ENCODE peak calls at places on chromosomes 3 and 15, in seven cellular contexts. B, U, N, W, M, R and D are unnamed samples.

GRCh38 chr15:74443100-74443909 is 9.5 kb upstream of the SEMA7A start:
- ATAC-seq in W (no peak), R (no peak), M (no peak), B (no peak), U (no peak), N (no peak), D (no peak)

GRCh38 chr3:186342197-186342596 is 19.8 kb downstream of the DGKG start:
- ATAC-seq in B (no peak), N (peak; percentile 69), W (no peak), U (no peak), M (no peak), R (peak; percentile 67), D (no peak)

GRCh38 chr3:101833446-101833974 is 15.8 kb upstream of the NFKBIZ start:
- ATAC-seq in W (no peak), U (no peak), M (no peak), R (no peak), B (no peak), N (no peak), D (no peak)

GRCh38 chr3:52019352-52020080 is 23.8 kb upstream of the RPL29 start:
- ATAC-seq in W (no peak), M (no peak), U (no peak), R (no peak), B (peak; percentile 72), N (no peak), D (no peak)

GRCh38 chr3:66479532-66479947 is 21.3 kb downstream of the LRIG1 start:
- ATAC-seq in W (peak; percentile 31), M (no peak), U (peak; percentile 17), N (no peak), R (no peak), B (no peak), D (no peak)

GRCh38 chr15:60964527-60964926 is 264.6 kb downstream of the RORA start:
- ATAC-seq in M (no peak), W (no peak), N (no peak), R (no peak), B (peak; percentile 97), U (no peak), D (peak; percentile 37)

GRCh38 chr3:133699903-133700302 is 38.2 kb upstream of the TOPBP1 start:
- ATAC-seq in B (no peak), R (no peak), N (no peak), U (no peak), M (no peak), W (no peak), D (no peak)

GRCh38 chr3:122773856-122774535 is 19.6 kb downstream of the HSPBAP1 start:
- ATAC-seq in B (no peak), W (no peak), N (no peak), U (no peak), M (no peak), R (peak; percentile 40), D (no peak)

GRCh38 chr3:59469948-59470723 is 420.3 kb upstream of the CFAP20DC start:
- ATAC-seq in N (no peak), W (peak; percentile 82), R (no peak), B (no peak), U (peak; percentile 53), M (no peak), D (no peak)

GRCh38 chr15:76293361-76293760 is 17.9 kb downstream of the ETFA start:
- ATAC-seq in N (no peak), M (no peak), W (peak; percentile 46), U (peak; percentile 78), B (no peak), R (no peak), D (no peak)

GRCh38 chr15:29728418-29728817 is 93.8 kb downstream of the TJP1 start:
- ATAC-seq in N (no peak), M (no peak), W (no peak), R (no peak), B (no peak), U (no peak), D (peak; percentile 33)

GRCh38 chr15:44468713-44469385 is 41.4 kb downstream of the CTDSPL2 start:
- ATAC-seq in N (no peak), U (peak; percentile 90), W (peak; percentile 99), B (no peak), M (peak; percentile 38), R (peak; percentile 32), D (peak; percentile 66)

GRCh38 chr3:108123326-108123725 is 32.5 kb upstream of the CD47 start:
- ATAC-seq in B (no peak), R (no peak), U (no peak), M (no peak), W (no peak), N (no peak), D (no peak)

GRCh38 chr3:181610973-181611265 is 100.8 kb upstream of the SOX2 start:
- ATAC-seq in M (no peak), W (no peak), B (no peak), N (no peak), U (no peak), R (no peak), D (no peak)

GRCh38 chr3:99808163-99808794 is 9.4 kb upstream of the CMSS1 start:
- ATAC-seq in U (peak; percentile 24), R (peak; percentile 67), B (peak; percentile 58), N (no peak), W (peak; percentile 54), M (peak; percentile 72), D (peak; percentile 65)

GRCh38 chr3:21839181-21839580 is 88.2 kb upstream of the ZNF385D start:
- ATAC-seq in W (no peak), B (no peak), R (no peak), N (no peak), U (no peak), M (no peak), D (no peak)

GRCh38 chr3:155018621-155019330 is 61.3 kb upstream of the MME start:
- ATAC-seq in R (peak; percentile 54), U (no peak), M (no peak), W (peak; percentile 87), B (no peak), N (no peak), D (peak; percentile 59)

GRCh38 chr3:15171096-15171495 is 35.0 kb upstream of the CAPN7 start:
- ATAC-seq in W (no peak), U (no peak), R (no peak), N (no peak), B (no peak), M (no peak), D (peak; percentile 44)

GRCh38 chr3:108017587-108017986 is 73.2 kb downstream of the CD47 start:
- ATAC-seq in U (no peak), B (no peak), N (no peak), R (no peak), W (no peak), M (no peak), D (no peak)

GRCh38 chr3:180246688-180247195 is 210.0 kb upstream of the PEX5L start:
- ATAC-seq in W (no peak), B (no peak), M (no peak), R (no peak), U (no peak), N (no peak), D (no peak)

GRCh38 chr3:172813462-172813861 is 62.9 kb downstream of the ECT2 start:
- ATAC-seq in N (no peak), W (no peak), M (no peak), U (no peak), B (no peak), R (no peak), D (no peak)

GRCh38 chr3:56190906-56191305 is 277.4 kb downstream of the ERC2 start:
- ATAC-seq in U (no peak), M (no peak), B (no peak), R (no peak), N (no peak), W (no peak), D (no peak)

GRCh38 chr3:117439812-117440211 is 730.2 kb downstream of the TUSC7 start:
- ATAC-seq in N (no peak), U (no peak), R (peak; percentile 31), M (no peak), B (no peak), W (no peak), D (no peak)

GRCh38 chr3:88467191-88467590 is 317.4 kb downstream of the C3orf38 start:
- ATAC-seq in N (no peak), R (no peak), W (no peak), M (no peak), B (no peak), U (no peak), D (no peak)

GRCh38 chr3:190120161-190121060 is at the start of gene P3H2:
- ATAC-seq in R (peak; percentile 66), M (no peak), W (peak; percentile 93), U (peak; percentile 81), B (peak; percentile 99), N (no peak), D (peak; percentile 96)

GRCh38 chr3:186359078-186359477 is 3.0 kb downstream of the DGKG start:
- ATAC-seq in N (no peak), W (no peak), M (no peak), R (no peak), B (no peak), U (no peak), D (no peak)

GRCh38 chr3:21117397-21117796 is 633.6 kb downstream of the ZNF385D start:
- ATAC-seq in B (no peak), W (peak; percentile 20), U (no peak), N (no peak), R (no peak), M (no peak), D (peak; percentile 96)

GRCh38 chr15:69869291-69869690 is 228.4 kb downstream of the TLE3 start:
- ATAC-seq in R (no peak), N (no peak), U (no peak), M (no peak), B (no peak), W (no peak), D (no peak)

GRCh38 chr3:27325419-27325818 is 43.8 kb downstream of the NEK10 start:
- ATAC-seq in U (no peak), W (peak; percentile 39), B (no peak), R (no peak), M (no peak), N (no peak), D (no peak)

GRCh38 chr3:187247398-187247797 is 44.1 kb downstream of the MASP1 start:
- ATAC-seq in M (no peak), W (no peak), B (no peak), R (no peak), U (no peak), N (no peak), D (no peak)